ENCODE peak calls at places on chromosomes 12 and 14, in eight cellular contexts. P is choroid plexus epithelial cell, N is MCF 10A, Y is GM12865, R is tibial artery, L is heart left ventricle, D is left ventricle myocardium inferior, H is endothelial cell of umbilical vein. U is an unnamed sample.

GRCh38 chr12:85504164-85504563 is 224.1 kb downstream of the ALX1 start:
- DNase-seq in P (no peak), R (no peak), Y (no peak), H (no peak), L (no peak), N (no peak), D (no peak), U (no peak)

GRCh38 chr14:50943261-50943942 is 881 bp downstream of the PYGL start:
- DNase-seq in L (peak; percentile 30), R (peak; percentile 77), Y (no peak), H (peak; percentile 33), N (peak; percentile 70), P (no peak), D (peak; percentile 56), U (no peak)

GRCh38 chr12:124140889-124141550 is 153.9 kb upstream of the RFLNA start:
- DNase-seq in R (no peak), H (peak; percentile 7), P (no peak), L (no peak), D (no peak), N (no peak), Y (no peak), U (no peak)

GRCh38 chr12:13961983-13962382 is 19.4 kb downstream of the GRIN2B start:
- DNase-seq in Y (no peak), P (no peak), D (no peak), R (no peak), N (no peak), L (no peak), H (no peak), U (no peak)

GRCh38 chr12:10511756-10512355 is 6.2 kb downstream of the EIF2S3B start:
- DNase-seq in L (no peak), N (no peak), H (no peak), P (no peak), R (no peak), Y (no peak), D (no peak), U (no peak)

GRCh38 chr12:10331642-10332239 is 24.1 kb downstream of the KLRD1 start:
- DNase-seq in N (peak; percentile 72), L (no peak), P (peak; percentile 85), H (peak; percentile 62), R (no peak), Y (peak; percentile 49), D (no peak), U (no peak)

GRCh38 chr14:58772061-58772604 is 134.4 kb downstream of the DACT1 start:
- DNase-seq in D (no peak), L (no peak), N (no peak), H (no peak), Y (no peak), R (no peak), P (no peak), U (no peak)

GRCh38 chr14:53929871-53930685 is 26.5 kb downstream of the BMP4 start:
- DNase-seq in N (peak; percentile 48), Y (peak; percentile 55), D (no peak), P (no peak), L (no peak), H (no peak), R (no peak), U (no peak)

GRCh38 chr12:49671051-49671765 is 36.0 kb downstream of the FMNL3 start:
- DNase-seq in H (peak; percentile 39), L (no peak), D (no peak), P (no peak), Y (peak; percentile 55), N (no peak), R (no peak), U (no peak)

DNA sequence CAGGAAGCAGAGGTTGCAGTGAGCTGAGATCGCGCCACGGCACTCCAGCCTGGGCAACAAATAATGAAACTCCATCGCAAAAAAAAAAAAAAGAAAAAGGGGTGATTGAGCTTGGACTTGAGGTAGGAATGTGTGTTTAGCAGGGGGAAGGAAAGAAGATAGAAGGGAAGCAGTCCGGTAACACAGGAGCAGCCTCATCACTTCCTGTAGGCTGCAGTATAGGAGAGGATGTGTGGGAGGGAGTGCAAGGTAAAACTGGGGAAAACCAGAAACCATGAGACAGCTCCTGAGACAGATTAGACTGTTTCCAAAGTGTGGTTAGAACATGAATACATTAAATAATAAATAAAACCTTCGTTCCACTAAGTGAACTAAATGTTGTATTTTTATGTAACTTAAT is 49.2 kb downstream of the FGD4 start:
- DNase-seq in P (peak; percentile 64), Y (no peak), N (peak; percentile 55), L (no peak), D (no peak), R (no peak), H (no peak), U (no peak)
- TF ChIP-seq CTCF in P (peak; percentile 34), Y (no peak), N (no peak), L (no peak), D (no peak), R (no peak), H (no peak), U (no peak)

GRCh38 chr12:54294152-54294913 is 6.5 kb downstream of the NFE2 start:
- DNase-seq in R (peak; percentile 38), P (peak; percentile 37), D (peak; percentile 53), L (peak; percentile 35), N (peak; percentile 63), H (peak; percentile 53), Y (peak; percentile 60), U (no peak)
- TF ChIP-seq CTCF in R (peak; percentile 58), P (peak; percentile 88), D (peak; percentile 72), L (peak; percentile 59), N (peak; percentile 81), H (peak; percentile 71), Y (peak; percentile 86), U (peak; percentile 61)

GRCh38 chr12:47844264-47845020 is 24.7 kb upstream of the HDAC7 start:
- DNase-seq in H (no peak), Y (no peak), N (no peak), R (peak; percentile 59), L (no peak), P (no peak), D (no peak), U (no peak)
- TF ChIP-seq CTCF in H (no peak), Y (no peak), N (no peak), R (no peak), L (no peak), P (no peak), D (no peak), U (no peak)

GRCh38 chr12:47164730-47165439 is 85.1 kb upstream of the AMIGO2 start:
- DNase-seq in D (no peak), P (peak; percentile 43), R (no peak), H (no peak), N (no peak), L (no peak), Y (no peak), U (no peak)
- TF ChIP-seq CTCF in D (no peak), P (peak; percentile 42), R (no peak), H (no peak), N (no peak), L (no peak), Y (no peak), U (peak; percentile 9)

DNA sequence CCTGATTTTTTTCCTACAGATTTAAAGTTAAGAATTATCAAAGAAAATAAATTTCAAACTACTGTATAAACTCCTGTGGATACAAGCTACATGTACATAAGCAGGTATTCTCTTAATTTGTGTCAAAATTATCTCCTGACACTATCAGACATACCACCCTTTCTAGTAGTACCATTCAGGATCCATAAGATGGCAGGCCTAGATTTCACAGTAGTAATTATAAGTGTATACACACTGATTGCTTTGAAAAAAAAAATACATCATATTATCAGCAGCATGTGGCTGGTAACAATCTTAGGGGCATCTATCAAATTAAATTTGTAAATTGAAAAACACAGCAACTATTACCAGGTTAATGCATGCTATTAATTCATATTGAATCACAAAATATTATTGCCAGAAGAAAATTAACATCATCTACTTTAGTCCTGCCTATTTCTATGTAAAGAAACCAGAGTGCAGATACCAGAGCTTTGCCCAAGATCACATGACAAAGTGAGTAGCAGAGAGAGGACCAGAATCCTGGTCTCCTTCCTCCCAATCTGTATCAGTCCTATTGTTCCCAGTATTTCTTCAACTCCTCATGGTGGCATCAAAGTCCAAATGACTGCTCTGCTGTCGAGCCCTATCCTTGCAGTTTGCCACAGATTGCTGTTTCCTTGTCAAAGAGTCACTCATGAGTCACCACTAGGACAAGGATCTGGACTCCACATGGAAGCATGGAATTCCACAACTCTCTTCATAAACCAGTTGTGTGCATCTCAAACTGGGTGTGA is 27.7 kb upstream of the CALM1 start:
- DNase-seq in P (peak; percentile 21), L (no peak), H (peak; percentile 25), R (no peak), D (no peak), Y (no peak), N (peak; percentile 21), U (no peak)
- TF ChIP-seq CTCF in P (peak; percentile 20), L (no peak), H (no peak), R (no peak), D (peak; percentile 37), Y (no peak), N (peak; percentile 12), U (peak; percentile 9)

GRCh38 chr12:93802698-93803097 is 125.5 kb downstream of the CRADD start:
- DNase-seq in D (no peak), L (no peak), R (no peak), H (no peak), P (peak; percentile 78), N (peak; percentile 42), Y (no peak), U (no peak)
- TF ChIP-seq CTCF in D (peak; percentile 46), L (peak; percentile 37), R (no peak), H (no peak), P (peak; percentile 62), N (no peak), Y (no peak), U (peak; percentile 47)

U was measured in osteocyte.